ENCODE peak calls at places on chromosomes 2 and 18, in nine cellular contexts. One of them, this sample, is unnamed.

GRCh38 chr18:63773616-63774015 is 1.6 kb upstream of the SERPINB7 start:
- DNase-seq in stimulated activated effector memory CD8-positive, alpha-beta T cell treated with anti-CD3 and anti-CD28 coated beads, Interleukin-12 subunit alpha, Interleukin-12 subunit beta, amount 100 ng/mL, for 72 hours: no peak
- DNase-seq in naive thymus-derived CD8-positive, alpha-beta T cell: no peak
- DNase-seq in NCI-H510A treated with DMSO at 0.1 percent for 48 hours: no peak
- DNase-seq in M059J: no peak
- DNase-seq in NCI-H526 treated with DMSO at 0.1 percent for 48 hours: no peak
- DNase-seq in neural progenitor cell: no peak
- DNase-seq in WTC11: no peak
- DNase-seq in ELF-1: no peak
- DNase-seq in this sample: no peak

GRCh38 chr18:62505669-62506494 is 16.9 kb upstream of the ZCCHC2 start:
- DNase-seq in stimulated activated effector memory CD8-positive, alpha-beta T cell treated with anti-CD3 and anti-CD28 coated beads, Interleukin-12 subunit alpha, Interleukin-12 subunit beta, amount 100 ng/mL, for 72 hours: no peak
- DNase-seq in naive thymus-derived CD8-positive, alpha-beta T cell: no peak
- DNase-seq in NCI-H510A treated with DMSO at 0.1 percent for 48 hours: no peak
- DNase-seq in M059J: peak
- DNase-seq in NCI-H526 treated with DMSO at 0.1 percent for 48 hours: no peak
- DNase-seq in neural progenitor cell: no peak
- DNase-seq in WTC11: no peak
- DNase-seq in ELF-1: no peak
- DNase-seq in this sample: no peak

GRCh38 chr2:10223932-10224720 is 78.6 kb upstream of the HPCAL1 start:
- DNase-seq in stimulated activated effector memory CD8-positive, alpha-beta T cell treated with anti-CD3 and anti-CD28 coated beads, Interleukin-12 subunit alpha, Interleukin-12 subunit beta, amount 100 ng/mL, for 72 hours: no peak
- DNase-seq in naive thymus-derived CD8-positive, alpha-beta T cell: no peak
- DNase-seq in NCI-H510A treated with DMSO at 0.1 percent for 48 hours: no peak
- DNase-seq in M059J: no peak
- DNase-seq in NCI-H526 treated with DMSO at 0.1 percent for 48 hours: no peak
- DNase-seq in neural progenitor cell: peak
- DNase-seq in WTC11: peak
- DNase-seq in ELF-1: peak
- DNase-seq in this sample: no peak

GRCh38 chr18:48161201-48161910 is 230.9 kb upstream of the SMAD2 start:
- DNase-seq in stimulated activated effector memory CD8-positive, alpha-beta T cell treated with anti-CD3 and anti-CD28 coated beads, Interleukin-12 subunit alpha, Interleukin-12 subunit beta, amount 100 ng/mL, for 72 hours: peak
- DNase-seq in naive thymus-derived CD8-positive, alpha-beta T cell: peak
- DNase-seq in NCI-H510A treated with DMSO at 0.1 percent for 48 hours: peak
- DNase-seq in M059J: peak
- DNase-seq in NCI-H526 treated with DMSO at 0.1 percent for 48 hours: no peak
- DNase-seq in neural progenitor cell: peak
- DNase-seq in WTC11: peak
- DNase-seq in ELF-1: peak
- DNase-seq in this sample: peak

GRCh38 chr18:23352042-23352441 is 101.0 kb upstream of the RIOK3 start:
- DNase-seq in stimulated activated effector memory CD8-positive, alpha-beta T cell treated with anti-CD3 and anti-CD28 coated beads, Interleukin-12 subunit alpha, Interleukin-12 subunit beta, amount 100 ng/mL, for 72 hours: no peak
- DNase-seq in naive thymus-derived CD8-positive, alpha-beta T cell: no peak
- DNase-seq in NCI-H510A treated with DMSO at 0.1 percent for 48 hours: no peak
- DNase-seq in M059J: no peak
- DNase-seq in NCI-H526 treated with DMSO at 0.1 percent for 48 hours: no peak
- DNase-seq in neural progenitor cell: no peak
- DNase-seq in WTC11: no peak
- DNase-seq in ELF-1: peak
- DNase-seq in this sample: no peak

GRCh38 chr2:29066271-29066860 is 8.0 kb downstream of the PCARE start:
- DNase-seq in stimulated activated effector memory CD8-positive, alpha-beta T cell treated with anti-CD3 and anti-CD28 coated beads, Interleukin-12 subunit alpha, Interleukin-12 subunit beta, amount 100 ng/mL, for 72 hours: no peak
- DNase-seq in naive thymus-derived CD8-positive, alpha-beta T cell: no peak
- DNase-seq in NCI-H510A treated with DMSO at 0.1 percent for 48 hours: no peak
- DNase-seq in M059J: no peak
- DNase-seq in NCI-H526 treated with DMSO at 0.1 percent for 48 hours: no peak
- DNase-seq in neural progenitor cell: no peak
- DNase-seq in WTC11: no peak
- DNase-seq in ELF-1: no peak
- DNase-seq in this sample: no peak

GRCh38 chr2:200373973-200374416 is 67.5 kb downstream of the SPATS2L start:
- DNase-seq in stimulated activated effector memory CD8-positive, alpha-beta T cell treated with anti-CD3 and anti-CD28 coated beads, Interleukin-12 subunit alpha, Interleukin-12 subunit beta, amount 100 ng/mL, for 72 hours: peak
- DNase-seq in naive thymus-derived CD8-positive, alpha-beta T cell: no peak
- DNase-seq in NCI-H510A treated with DMSO at 0.1 percent for 48 hours: no peak
- DNase-seq in M059J: no peak
- DNase-seq in NCI-H526 treated with DMSO at 0.1 percent for 48 hours: no peak
- DNase-seq in neural progenitor cell: no peak
- DNase-seq in WTC11: no peak
- DNase-seq in ELF-1: no peak
- DNase-seq in this sample: peak

GRCh38 chr2:53896864-53897263 is 37.1 kb upstream of the GPR75 start:
- DNase-seq in stimulated activated effector memory CD8-positive, alpha-beta T cell treated with anti-CD3 and anti-CD28 coated beads, Interleukin-12 subunit alpha, Interleukin-12 subunit beta, amount 100 ng/mL, for 72 hours: no peak
- DNase-seq in naive thymus-derived CD8-positive, alpha-beta T cell: no peak
- DNase-seq in NCI-H510A treated with DMSO at 0.1 percent for 48 hours: no peak
- DNase-seq in M059J: peak
- DNase-seq in NCI-H526 treated with DMSO at 0.1 percent for 48 hours: no peak
- DNase-seq in neural progenitor cell: no peak
- DNase-seq in WTC11: no peak
- DNase-seq in ELF-1: no peak
- DNase-seq in this sample: no peak

GRCh38 chr2:16038586-16038985 is 98.2 kb downstream of the MYCN start:
- DNase-seq in stimulated activated effector memory CD8-positive, alpha-beta T cell treated with anti-CD3 and anti-CD28 coated beads, Interleukin-12 subunit alpha, Interleukin-12 subunit beta, amount 100 ng/mL, for 72 hours: no peak
- DNase-seq in naive thymus-derived CD8-positive, alpha-beta T cell: no peak
- DNase-seq in NCI-H510A treated with DMSO at 0.1 percent for 48 hours: no peak
- DNase-seq in M059J: no peak
- DNase-seq in NCI-H526 treated with DMSO at 0.1 percent for 48 hours: no peak
- DNase-seq in neural progenitor cell: no peak
- DNase-seq in WTC11: no peak
- DNase-seq in ELF-1: no peak
- DNase-seq in this sample: no peak

GRCh38 chr2:11598228-11598731 is 64.4 kb downstream of the GREB1 start:
- DNase-seq in stimulated activated effector memory CD8-positive, alpha-beta T cell treated with anti-CD3 and anti-CD28 coated beads, Interleukin-12 subunit alpha, Interleukin-12 subunit beta, amount 100 ng/mL, for 72 hours: no peak
- DNase-seq in naive thymus-derived CD8-positive, alpha-beta T cell: no peak
- DNase-seq in NCI-H510A treated with DMSO at 0.1 percent for 48 hours: peak
- DNase-seq in M059J: peak
- DNase-seq in NCI-H526 treated with DMSO at 0.1 percent for 48 hours: no peak
- DNase-seq in neural progenitor cell: no peak
- DNase-seq in WTC11: no peak
- DNase-seq in ELF-1: no peak
- DNase-seq in this sample: no peak

This sample was measured in effector CD4-positive, alpha-beta T cell.